ENCODE peak calls at places on chromosomes 13 and 19, in four cellular contexts. One of them, this sample, is unnamed.

GRCh38 chr13:79226938-79227337 is 179.1 kb downstream of the RBM26 start:
- DNase-seq in nephron progenitor cell: no peak
- DNase-seq in ovary: no peak
- DNase-seq in MCF 10A: no peak
- DNase-seq in this sample: no peak

GRCh38 chr13:41017153-41017552 is 2.0 kb downstream of the ELF1 start:
- DNase-seq in nephron progenitor cell: no peak
- DNase-seq in ovary: no peak
- DNase-seq in MCF 10A: peak; percentile 42
- DNase-seq in this sample: no peak

GRCh38 chr13:112159575-112160547 is 92.9 kb downstream of the SOX1 start:
- DNase-seq in ovary: no peak
- DNase-seq in nephron progenitor cell: no peak
- DNase-seq in MCF 10A: no peak
- DNase-seq in this sample: no peak

GRCh38 chr19:23823952-23824389 is 65.3 kb upstream of the ZNF681 start:
- DNase-seq in MCF 10A: peak; percentile 16
- DNase-seq in nephron progenitor cell: no peak
- DNase-seq in ovary: no peak
- DNase-seq in this sample: no peak

GRCh38 chr13:47904239-47904638 is 96.8 kb downstream of the SUCLA2 start:
- DNase-seq in MCF 10A: peak; percentile 4
- DNase-seq in nephron progenitor cell: no peak
- DNase-seq in ovary: no peak
- DNase-seq in this sample: no peak

GRCh38 chr13:99542788-99543406 is 41.6 kb downstream of the TM9SF2 start:
- DNase-seq in nephron progenitor cell: no peak
- DNase-seq in ovary: no peak
- DNase-seq in MCF 10A: no peak
- DNase-seq in this sample: peak; percentile 72

GRCh38 chr13:71879129-71879535 is 12.1 kb upstream of the DACH1 start:
- DNase-seq in nephron progenitor cell: peak; percentile 18
- DNase-seq in MCF 10A: peak; percentile 26
- DNase-seq in ovary: no peak
- DNase-seq in this sample: peak; percentile 38

GRCh38 chr13:99288069-99288468 is 19.1 kb downstream of the GPR183 start:
- DNase-seq in nephron progenitor cell: no peak
- DNase-seq in ovary: no peak
- DNase-seq in MCF 10A: peak; percentile 41
- DNase-seq in this sample: peak; percentile 63

GRCh38 chr13:92677571-92677970 is 549.0 kb upstream of the GPC6 start:
- DNase-seq in MCF 10A: no peak
- DNase-seq in nephron progenitor cell: peak; percentile 6
- DNase-seq in ovary: no peak
- DNase-seq in this sample: no peak

GRCh38 chr13:49977992-49978391 is 18.9 kb upstream of the TRIM13 start:
- DNase-seq in ovary: no peak
- DNase-seq in nephron progenitor cell: no peak
- DNase-seq in MCF 10A: no peak
- DNase-seq in this sample: no peak

GRCh38 chr13:42699922-42700321 is 81.5 kb upstream of the FAM216B start:
- DNase-seq in MCF 10A: no peak
- DNase-seq in ovary: no peak
- DNase-seq in nephron progenitor cell: no peak
- DNase-seq in this sample: no peak

GRCh38 chr19:49949735-49950589 is 11.0 kb downstream of the SIGLEC11 start:
- DNase-seq in MCF 10A: no peak
- DNase-seq in nephron progenitor cell: peak; percentile 34
- DNase-seq in ovary: no peak
- DNase-seq in this sample: no peak

GRCh38 chr19:50646074-50646807 is 3.0 kb upstream of the C19orf81 start:
- DNase-seq in nephron progenitor cell: no peak
- DNase-seq in MCF 10A: peak; percentile 61
- DNase-seq in ovary: no peak
- DNase-seq in this sample: no peak

GRCh38 chr13:52846567-52847321 is 1.7 kb downstream of the PCDH8 start:
- DNase-seq in ovary: no peak
- DNase-seq in nephron progenitor cell: peak; percentile 97
- DNase-seq in MCF 10A: no peak
- DNase-seq in this sample: peak; percentile 59

GRCh38 chr13:25872871-25873607 is 178.8 kb downstream of the SHISA2 start:
- DNase-seq in ovary: no peak
- DNase-seq in nephron progenitor cell: no peak
- DNase-seq in MCF 10A: peak; percentile 30
- DNase-seq in this sample: no peak

GRCh38 chr19:18093439-18094161 is 4.0 kb upstream of the MAST3 start:
- DNase-seq in nephron progenitor cell: no peak
- DNase-seq in MCF 10A: peak; percentile 79
- DNase-seq in ovary: no peak
- DNase-seq in this sample: no peak

GRCh38 chr19:35935911-35936737 is at the start of gene LRFN3:
- DNase-seq in MCF 10A: peak; percentile 70
- DNase-seq in nephron progenitor cell: peak; percentile 80
- DNase-seq in ovary: peak; percentile 77
- DNase-seq in this sample: peak; percentile 89

GRCh38 chr19:46201413-46202310 is 27.9 kb upstream of the IGFL1 start:
- DNase-seq in ovary: no peak
- DNase-seq in MCF 10A: peak; percentile 75
- DNase-seq in nephron progenitor cell: no peak
- DNase-seq in this sample: no peak

GRCh38 chr19:7673995-7674667 is 2.8 kb upstream of the MCEMP1 start:
- DNase-seq in ovary: no peak
- DNase-seq in nephron progenitor cell: peak; percentile 39
- DNase-seq in MCF 10A: peak; percentile 76
- DNase-seq in this sample: no peak

GRCh38 chr13:51781246-51782022 is 22.5 kb downstream of the DHRS12 start:
- DNase-seq in nephron progenitor cell: no peak
- DNase-seq in MCF 10A: peak; percentile 70
- DNase-seq in ovary: no peak
- DNase-seq in this sample: peak; percentile 36

GRCh38 chr19:4390862-4391693 is 9.3 kb downstream of the SH3GL1 start:
- DNase-seq in ovary: no peak
- DNase-seq in nephron progenitor cell: no peak
- DNase-seq in MCF 10A: no peak
- DNase-seq in this sample: no peak

GRCh38 chr13:103184413-103184812 is 118.2 kb upstream of the SLC10A2 start:
- DNase-seq in ovary: no peak
- DNase-seq in MCF 10A: no peak
- DNase-seq in nephron progenitor cell: no peak
- DNase-seq in this sample: no peak

GRCh38 chr13:75223981-75224742 is 257.8 kb downstream of the TBC1D4 start:
- DNase-seq in nephron progenitor cell: no peak
- DNase-seq in ovary: no peak
- DNase-seq in MCF 10A: no peak
- DNase-seq in this sample: no peak
- TF ChIP-seq CTCF in nephron progenitor cell: no peak
- TF ChIP-seq CTCF in ovary: no peak
- TF ChIP-seq CTCF in MCF 10A: no peak
- TF ChIP-seq CTCF in this sample: no peak

GRCh38 chr13:45682494-45683008 is 19.6 kb upstream of the CBY2 start:
- DNase-seq in nephron progenitor cell: no peak
- DNase-seq in MCF 10A: no peak
- DNase-seq in ovary: no peak
- DNase-seq in this sample: no peak

GRCh38 chr13:45678282-45678681 is 23.8 kb upstream of the CBY2 start:
- DNase-seq in nephron progenitor cell: no peak
- DNase-seq in MCF 10A: no peak
- DNase-seq in ovary: no peak
- DNase-seq in this sample: no peak

GRCh38 chr13:45681101-45681500 is 21.0 kb upstream of the CBY2 start:
- DNase-seq in ovary: no peak
- DNase-seq in MCF 10A: no peak
- DNase-seq in nephron progenitor cell: peak; percentile 32
- DNase-seq in this sample: no peak

DNA sequence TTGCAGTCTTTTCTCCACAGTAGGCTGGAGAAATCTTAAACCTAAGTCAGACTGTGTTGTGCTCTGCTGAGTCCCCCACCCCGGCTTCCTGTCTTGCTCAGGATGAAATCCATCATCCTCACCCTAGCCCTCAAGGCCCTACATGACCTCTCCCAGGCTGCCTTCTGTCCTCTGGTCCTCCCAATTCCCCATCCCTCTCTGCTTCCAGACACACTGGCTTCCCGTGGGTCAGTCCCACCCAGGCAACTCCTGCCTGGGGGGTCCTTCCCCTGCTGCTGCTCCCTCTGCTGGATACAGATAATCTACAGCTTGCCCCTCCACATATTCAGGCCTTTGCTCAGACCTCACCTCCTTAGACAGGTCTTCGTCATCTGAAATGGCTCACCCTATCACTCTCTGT is 18.4 kb upstream of the CBY2 start:
- DNase-seq in ovary: no peak
- DNase-seq in nephron progenitor cell: peak; percentile 50
- DNase-seq in MCF 10A: no peak
- DNase-seq in this sample: no peak
- TF ChIP-seq CTCF in ovary: no peak
- TF ChIP-seq CTCF in nephron progenitor cell: peak; percentile 24
- TF ChIP-seq CTCF in MCF 10A: peak; percentile 9
- TF ChIP-seq CTCF in this sample: peak; percentile 27

DNA sequence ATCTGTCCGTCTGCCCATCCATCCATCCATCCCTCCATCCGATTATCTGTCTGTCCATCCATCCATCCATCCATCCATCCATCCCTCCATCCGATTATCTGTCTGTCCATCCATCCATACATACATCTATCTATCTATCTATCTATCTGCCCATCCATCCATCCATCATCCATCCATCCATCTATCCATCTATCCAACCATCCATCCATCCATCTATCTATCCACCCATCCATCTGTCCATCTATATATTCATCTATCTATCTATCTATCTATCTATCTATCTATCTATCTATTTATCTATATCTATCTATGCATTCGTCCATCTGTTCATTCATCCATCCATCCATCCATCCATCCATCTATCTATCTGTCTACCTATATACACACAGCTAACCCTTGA is 471.1 kb upstream of the ZNF507 start:
- DNase-seq in MCF 10A: no peak
- DNase-seq in nephron progenitor cell: no peak
- DNase-seq in ovary: no peak
- DNase-seq in this sample: no peak
- TF ChIP-seq CTCF in MCF 10A: no peak
- TF ChIP-seq CTCF in nephron progenitor cell: no peak
- TF ChIP-seq CTCF in ovary: no peak
- TF ChIP-seq CTCF in this sample: no peak

GRCh38 chr19:52248256-52248655 is 21.1 kb upstream of the ZNF766 start:
- DNase-seq in MCF 10A: peak; percentile 35
- DNase-seq in ovary: peak; percentile 58
- DNase-seq in nephron progenitor cell: peak; percentile 6
- DNase-seq in this sample: no peak
- TF ChIP-seq CTCF in MCF 10A: peak; percentile 41
- TF ChIP-seq CTCF in ovary: no peak
- TF ChIP-seq CTCF in nephron progenitor cell: peak; percentile 18
- TF ChIP-seq CTCF in this sample: peak; percentile 60

GRCh38 chr19:39540333-39540673 is 342 bp upstream of the EID2 start:
- DNase-seq in ovary: no peak
- DNase-seq in nephron progenitor cell: no peak
- DNase-seq in MCF 10A: no peak
- DNase-seq in this sample: no peak
- TF ChIP-seq CTCF in ovary: no peak
- TF ChIP-seq CTCF in nephron progenitor cell: no peak
- TF ChIP-seq CTCF in MCF 10A: no peak
- TF ChIP-seq CTCF in this sample: no peak

DNA sequence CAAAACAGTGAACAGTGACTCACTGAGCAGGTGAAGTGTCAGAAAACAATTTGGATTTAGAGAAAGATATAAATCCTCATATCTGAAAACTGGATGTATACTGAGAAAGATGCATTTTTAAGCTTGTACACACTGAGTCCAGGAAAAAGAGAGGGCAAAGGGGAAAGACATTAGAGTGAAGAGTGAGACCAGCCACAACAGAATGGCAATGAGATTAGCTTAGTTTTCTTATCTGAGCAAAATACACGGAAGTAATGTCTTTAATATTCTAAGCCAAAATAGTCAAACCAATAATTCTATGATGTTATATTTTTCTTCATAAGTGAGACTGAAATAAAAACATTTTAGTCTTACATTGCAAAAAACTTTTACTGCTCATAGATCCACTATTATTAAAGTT is 236.0 kb downstream of the SLITRK5 start:
- DNase-seq in MCF 10A: no peak
- DNase-seq in nephron progenitor cell: no peak
- DNase-seq in ovary: no peak
- DNase-seq in this sample: no peak
- TF ChIP-seq CTCF in MCF 10A: no peak
- TF ChIP-seq CTCF in nephron progenitor cell: no peak
- TF ChIP-seq CTCF in ovary: no peak
- TF ChIP-seq CTCF in this sample: no peak

GRCh38 chr19:2260341-2260751 is 4.1 kb upstream of the JSRP1 start:
- DNase-seq in ovary: no peak
- DNase-seq in nephron progenitor cell: no peak
- DNase-seq in MCF 10A: peak; percentile 63
- DNase-seq in this sample: no peak
- TF ChIP-seq CTCF in ovary: no peak
- TF ChIP-seq CTCF in nephron progenitor cell: no peak
- TF ChIP-seq CTCF in MCF 10A: no peak
- TF ChIP-seq CTCF in this sample: no peak

This sample was measured in GM13977.